ENCODE peak calls at places on chromosomes 1 and 21, in eight cellular contexts. One of them, this sample, is unnamed.

GRCh38 chr1:107590895-107591622 is 373.9 kb downstream of the VAV3 start:
- DNase-seq in anterior cingulate cortex: no peak
- DNase-seq in EL: no peak
- DNase-seq in H9: no peak
- DNase-seq in GM03348: no peak
- DNase-seq in NCI-H446 treated with DMSO at 0.1 percent for 48 hours: no peak
- DNase-seq in activated CD4-positive, alpha-beta T cell treated with anti-CD3 and anti-CD28 coated beads, Interleukin-2, amount 50 U/mL, for 1 hour: no peak
- DNase-seq in stimulated activated CD4-positive, alpha-beta T cell treated with anti-CD3 and anti-CD28 coated beads, Interleukin-15, amount 100 ng/mL, for 48 hours: no peak
- DNase-seq in this sample: no peak

GRCh38 chr1:13699936-13700520 is at the start of gene PRDM2:
- DNase-seq in H9: peak
- DNase-seq in GM03348: peak
- DNase-seq in EL: peak
- DNase-seq in anterior cingulate cortex: peak
- DNase-seq in activated CD4-positive, alpha-beta T cell treated with anti-CD3 and anti-CD28 coated beads, Interleukin-2, amount 50 U/mL, for 1 hour: peak
- DNase-seq in stimulated activated CD4-positive, alpha-beta T cell treated with anti-CD3 and anti-CD28 coated beads, Interleukin-15, amount 100 ng/mL, for 48 hours: peak
- DNase-seq in NCI-H446 treated with DMSO at 0.1 percent for 48 hours: peak
- DNase-seq in this sample: peak

GRCh38 chr1:12708956-12709555 is 6.9 kb upstream of the AADACL3 start:
- DNase-seq in EL: peak
- DNase-seq in anterior cingulate cortex: no peak
- DNase-seq in stimulated activated CD4-positive, alpha-beta T cell treated with anti-CD3 and anti-CD28 coated beads, Interleukin-15, amount 100 ng/mL, for 48 hours: no peak
- DNase-seq in H9: no peak
- DNase-seq in activated CD4-positive, alpha-beta T cell treated with anti-CD3 and anti-CD28 coated beads, Interleukin-2, amount 50 U/mL, for 1 hour: no peak
- DNase-seq in NCI-H446 treated with DMSO at 0.1 percent for 48 hours: no peak
- DNase-seq in GM03348: no peak
- DNase-seq in this sample: no peak

GRCh38 chr1:203627819-203628184 is 1.2 kb downstream of the ATP2B4 start:
- DNase-seq in GM03348: peak
- DNase-seq in stimulated activated CD4-positive, alpha-beta T cell treated with anti-CD3 and anti-CD28 coated beads, Interleukin-15, amount 100 ng/mL, for 48 hours: no peak
- DNase-seq in NCI-H446 treated with DMSO at 0.1 percent for 48 hours: no peak
- DNase-seq in activated CD4-positive, alpha-beta T cell treated with anti-CD3 and anti-CD28 coated beads, Interleukin-2, amount 50 U/mL, for 1 hour: peak
- DNase-seq in EL: peak
- DNase-seq in H9: no peak
- DNase-seq in anterior cingulate cortex: no peak
- DNase-seq in this sample: no peak

GRCh38 chr21:42191978-42192595 is 26.9 kb upstream of the ABCG1 start:
- DNase-seq in H9: no peak
- DNase-seq in EL: peak
- DNase-seq in activated CD4-positive, alpha-beta T cell treated with anti-CD3 and anti-CD28 coated beads, Interleukin-2, amount 50 U/mL, for 1 hour: no peak
- DNase-seq in anterior cingulate cortex: no peak
- DNase-seq in GM03348: no peak
- DNase-seq in stimulated activated CD4-positive, alpha-beta T cell treated with anti-CD3 and anti-CD28 coated beads, Interleukin-15, amount 100 ng/mL, for 48 hours: no peak
- DNase-seq in NCI-H446 treated with DMSO at 0.1 percent for 48 hours: no peak
- DNase-seq in this sample: no peak

GRCh38 chr1:109482242-109482641 is 1.5 kb upstream of the ATXN7L2 start:
- DNase-seq in anterior cingulate cortex: no peak
- DNase-seq in H9: no peak
- DNase-seq in NCI-H446 treated with DMSO at 0.1 percent for 48 hours: no peak
- DNase-seq in EL: no peak
- DNase-seq in GM03348: no peak
- DNase-seq in stimulated activated CD4-positive, alpha-beta T cell treated with anti-CD3 and anti-CD28 coated beads, Interleukin-15, amount 100 ng/mL, for 48 hours: no peak
- DNase-seq in activated CD4-positive, alpha-beta T cell treated with anti-CD3 and anti-CD28 coated beads, Interleukin-2, amount 50 U/mL, for 1 hour: no peak
- DNase-seq in this sample: peak

GRCh38 chr1:153456396-153456795 is 4.1 kb downstream of the S100A7 start:
- DNase-seq in stimulated activated CD4-positive, alpha-beta T cell treated with anti-CD3 and anti-CD28 coated beads, Interleukin-15, amount 100 ng/mL, for 48 hours: no peak
- DNase-seq in GM03348: no peak
- DNase-seq in EL: no peak
- DNase-seq in activated CD4-positive, alpha-beta T cell treated with anti-CD3 and anti-CD28 coated beads, Interleukin-2, amount 50 U/mL, for 1 hour: no peak
- DNase-seq in anterior cingulate cortex: no peak
- DNase-seq in NCI-H446 treated with DMSO at 0.1 percent for 48 hours: no peak
- DNase-seq in H9: no peak
- DNase-seq in this sample: no peak

GRCh38 chr1:234478152-234478480 is 863 bp downstream of the TARBP1 start:
- DNase-seq in GM03348: peak
- DNase-seq in anterior cingulate cortex: peak
- DNase-seq in EL: no peak
- DNase-seq in activated CD4-positive, alpha-beta T cell treated with anti-CD3 and anti-CD28 coated beads, Interleukin-2, amount 50 U/mL, for 1 hour: peak
- DNase-seq in NCI-H446 treated with DMSO at 0.1 percent for 48 hours: no peak
- DNase-seq in stimulated activated CD4-positive, alpha-beta T cell treated with anti-CD3 and anti-CD28 coated beads, Interleukin-15, amount 100 ng/mL, for 48 hours: peak
- DNase-seq in H9: peak
- DNase-seq in this sample: peak

GRCh38 chr1:21490774-21491482 is 18.3 kb upstream of the ALPL start:
- DNase-seq in stimulated activated CD4-positive, alpha-beta T cell treated with anti-CD3 and anti-CD28 coated beads, Interleukin-15, amount 100 ng/mL, for 48 hours: no peak
- DNase-seq in H9: peak
- DNase-seq in EL: peak
- DNase-seq in NCI-H446 treated with DMSO at 0.1 percent for 48 hours: peak
- DNase-seq in GM03348: peak
- DNase-seq in activated CD4-positive, alpha-beta T cell treated with anti-CD3 and anti-CD28 coated beads, Interleukin-2, amount 50 U/mL, for 1 hour: no peak
- DNase-seq in anterior cingulate cortex: peak
- DNase-seq in this sample: peak

GRCh38 chr1:28801461-28801860 is 10.5 kb upstream of the OPRD1 start:
- DNase-seq in activated CD4-positive, alpha-beta T cell treated with anti-CD3 and anti-CD28 coated beads, Interleukin-2, amount 50 U/mL, for 1 hour: no peak
- DNase-seq in anterior cingulate cortex: no peak
- DNase-seq in NCI-H446 treated with DMSO at 0.1 percent for 48 hours: no peak
- DNase-seq in stimulated activated CD4-positive, alpha-beta T cell treated with anti-CD3 and anti-CD28 coated beads, Interleukin-15, amount 100 ng/mL, for 48 hours: no peak
- DNase-seq in H9: no peak
- DNase-seq in GM03348: no peak
- DNase-seq in EL: no peak
- DNase-seq in this sample: no peak

GRCh38 chr21:31656199-31657095 is 3.0 kb upstream of the SOD1 start:
- DNase-seq in activated CD4-positive, alpha-beta T cell treated with anti-CD3 and anti-CD28 coated beads, Interleukin-2, amount 50 U/mL, for 1 hour: no peak
- DNase-seq in stimulated activated CD4-positive, alpha-beta T cell treated with anti-CD3 and anti-CD28 coated beads, Interleukin-15, amount 100 ng/mL, for 48 hours: peak
- DNase-seq in anterior cingulate cortex: no peak
- DNase-seq in NCI-H446 treated with DMSO at 0.1 percent for 48 hours: no peak
- DNase-seq in H9: no peak
- DNase-seq in GM03348: no peak
- DNase-seq in EL: peak
- DNase-seq in this sample: no peak

GRCh38 chr1:118947790-118948189 is 40.4 kb downstream of the TBX15 start:
- DNase-seq in GM03348: peak
- DNase-seq in NCI-H446 treated with DMSO at 0.1 percent for 48 hours: no peak
- DNase-seq in EL: peak
- DNase-seq in anterior cingulate cortex: no peak
- DNase-seq in activated CD4-positive, alpha-beta T cell treated with anti-CD3 and anti-CD28 coated beads, Interleukin-2, amount 50 U/mL, for 1 hour: no peak
- DNase-seq in stimulated activated CD4-positive, alpha-beta T cell treated with anti-CD3 and anti-CD28 coated beads, Interleukin-15, amount 100 ng/mL, for 48 hours: no peak
- DNase-seq in H9: no peak
- DNase-seq in this sample: no peak

GRCh38 chr21:28884976-28885852 is 107.5 kb downstream of the LTN1 start:
- DNase-seq in NCI-H446 treated with DMSO at 0.1 percent for 48 hours: peak
- DNase-seq in anterior cingulate cortex: peak
- DNase-seq in stimulated activated CD4-positive, alpha-beta T cell treated with anti-CD3 and anti-CD28 coated beads, Interleukin-15, amount 100 ng/mL, for 48 hours: peak
- DNase-seq in GM03348: peak
- DNase-seq in activated CD4-positive, alpha-beta T cell treated with anti-CD3 and anti-CD28 coated beads, Interleukin-2, amount 50 U/mL, for 1 hour: peak
- DNase-seq in H9: peak
- DNase-seq in EL: peak
- DNase-seq in this sample: peak

GRCh38 chr1:203681739-203682138 is 55.1 kb downstream of the ATP2B4 start:
- DNase-seq in GM03348: no peak
- DNase-seq in stimulated activated CD4-positive, alpha-beta T cell treated with anti-CD3 and anti-CD28 coated beads, Interleukin-15, amount 100 ng/mL, for 48 hours: no peak
- DNase-seq in EL: no peak
- DNase-seq in anterior cingulate cortex: no peak
- DNase-seq in NCI-H446 treated with DMSO at 0.1 percent for 48 hours: no peak
- DNase-seq in H9: no peak
- DNase-seq in activated CD4-positive, alpha-beta T cell treated with anti-CD3 and anti-CD28 coated beads, Interleukin-2, amount 50 U/mL, for 1 hour: no peak
- DNase-seq in this sample: no peak

GRCh38 chr21:31945576-31945975 is 72.8 kb downstream of the HUNK start:
- DNase-seq in GM03348: peak
- DNase-seq in stimulated activated CD4-positive, alpha-beta T cell treated with anti-CD3 and anti-CD28 coated beads, Interleukin-15, amount 100 ng/mL, for 48 hours: no peak
- DNase-seq in NCI-H446 treated with DMSO at 0.1 percent for 48 hours: no peak
- DNase-seq in anterior cingulate cortex: no peak
- DNase-seq in activated CD4-positive, alpha-beta T cell treated with anti-CD3 and anti-CD28 coated beads, Interleukin-2, amount 50 U/mL, for 1 hour: no peak
- DNase-seq in EL: no peak
- DNase-seq in H9: no peak
- DNase-seq in this sample: no peak

This sample was measured in mesendoderm.